ENCODE peak calls at places on chromosomes 4 and X, in seven cellular contexts. One of them, this sample, is unnamed.

GRCh38 chrX:153974003-153974725 is 1.6 kb downstream of the TMEM187 start:
- DNase-seq in fibroblast of the aortic adventitia: no peak
- DNase-seq in BJ: no peak
- DNase-seq in CD4-positive, alpha-beta T cell: no peak
- DNase-seq in OCI-LY7: peak; percentile 17
- DNase-seq in dorsolateral prefrontal cortex: no peak
- DNase-seq in body of pancreas: peak; percentile 42
- DNase-seq in this sample: no peak

GRCh38 chrX:74534569-74535038 is 79.8 kb downstream of the RLIM start:
- DNase-seq in fibroblast of the aortic adventitia: peak; percentile 31
- DNase-seq in dorsolateral prefrontal cortex: no peak
- DNase-seq in body of pancreas: no peak
- DNase-seq in CD4-positive, alpha-beta T cell: no peak
- DNase-seq in BJ: peak; percentile 11
- DNase-seq in OCI-LY7: no peak
- DNase-seq in this sample: no peak

GRCh38 chrX:7054219-7055206 is 93.0 kb upstream of the STS start:
- DNase-seq in fibroblast of the aortic adventitia: no peak
- DNase-seq in CD4-positive, alpha-beta T cell: no peak
- DNase-seq in OCI-LY7: no peak
- DNase-seq in body of pancreas: no peak
- DNase-seq in BJ: no peak
- DNase-seq in dorsolateral prefrontal cortex: no peak
- DNase-seq in this sample: no peak

GRCh38 chr4:118757761-118758213 is 72.6 kb downstream of the METTL14 start:
- DNase-seq in body of pancreas: no peak
- DNase-seq in fibroblast of the aortic adventitia: peak; percentile 82
- DNase-seq in OCI-LY7: no peak
- DNase-seq in CD4-positive, alpha-beta T cell: no peak
- DNase-seq in dorsolateral prefrontal cortex: no peak
- DNase-seq in BJ: peak; percentile 43
- DNase-seq in this sample: no peak

GRCh38 chr4:37604464-37604863 is 81.7 kb downstream of the RELL1 start:
- DNase-seq in fibroblast of the aortic adventitia: peak; percentile 45
- DNase-seq in BJ: no peak
- DNase-seq in body of pancreas: no peak
- DNase-seq in dorsolateral prefrontal cortex: no peak
- DNase-seq in OCI-LY7: no peak
- DNase-seq in CD4-positive, alpha-beta T cell: no peak
- DNase-seq in this sample: no peak

GRCh38 chr4:152738812-152739211 is 40.7 kb downstream of the TIGD4 start:
- DNase-seq in BJ: no peak
- DNase-seq in fibroblast of the aortic adventitia: peak; percentile 16
- DNase-seq in dorsolateral prefrontal cortex: no peak
- DNase-seq in CD4-positive, alpha-beta T cell: no peak
- DNase-seq in body of pancreas: no peak
- DNase-seq in OCI-LY7: no peak
- DNase-seq in this sample: no peak

GRCh38 chr4:38145741-38146140 is 185.5 kb downstream of the PTTG2 start:
- DNase-seq in fibroblast of the aortic adventitia: peak; percentile 96
- DNase-seq in body of pancreas: peak; percentile 24
- DNase-seq in CD4-positive, alpha-beta T cell: no peak
- DNase-seq in OCI-LY7: no peak
- DNase-seq in BJ: no peak
- DNase-seq in dorsolateral prefrontal cortex: no peak
- DNase-seq in this sample: no peak

GRCh38 chrX:142001934-142002333 is 98.2 kb downstream of the MAGEC1 start:
- DNase-seq in dorsolateral prefrontal cortex: no peak
- DNase-seq in CD4-positive, alpha-beta T cell: no peak
- DNase-seq in body of pancreas: no peak
- DNase-seq in OCI-LY7: no peak
- DNase-seq in BJ: no peak
- DNase-seq in fibroblast of the aortic adventitia: no peak
- DNase-seq in this sample: no peak

GRCh38 chrX:107448625-107449468 is 605 bp upstream of the FRMPD3 start:
- DNase-seq in OCI-LY7: peak; percentile 70
- DNase-seq in BJ: no peak
- DNase-seq in CD4-positive, alpha-beta T cell: no peak
- DNase-seq in fibroblast of the aortic adventitia: no peak
- DNase-seq in body of pancreas: no peak
- DNase-seq in dorsolateral prefrontal cortex: peak; percentile 6
- DNase-seq in this sample: no peak

GRCh38 chrX:30561191-30561590 is 16.4 kb downstream of the TASL start:
- DNase-seq in OCI-LY7: no peak
- DNase-seq in body of pancreas: no peak
- DNase-seq in fibroblast of the aortic adventitia: no peak
- DNase-seq in BJ: no peak
- DNase-seq in CD4-positive, alpha-beta T cell: no peak
- DNase-seq in dorsolateral prefrontal cortex: no peak
- DNase-seq in this sample: no peak

GRCh38 chr4:73586040-73586439 is 34.2 kb downstream of the RASSF6 start:
- DNase-seq in CD4-positive, alpha-beta T cell: no peak
- DNase-seq in dorsolateral prefrontal cortex: no peak
- DNase-seq in body of pancreas: no peak
- DNase-seq in OCI-LY7: no peak
- DNase-seq in BJ: no peak
- DNase-seq in fibroblast of the aortic adventitia: no peak
- DNase-seq in this sample: no peak

GRCh38 chr4:8019396-8020365 is 80.0 kb upstream of the AFAP1 start:
- DNase-seq in CD4-positive, alpha-beta T cell: no peak
- DNase-seq in body of pancreas: no peak
- DNase-seq in BJ: no peak
- DNase-seq in OCI-LY7: no peak
- DNase-seq in fibroblast of the aortic adventitia: no peak
- DNase-seq in dorsolateral prefrontal cortex: no peak
- DNase-seq in this sample: no peak

GRCh38 chrX:150256297-150256650 is 106.8 kb upstream of the MAMLD1 start:
- DNase-seq in fibroblast of the aortic adventitia: no peak
- DNase-seq in BJ: no peak
- DNase-seq in CD4-positive, alpha-beta T cell: no peak
- DNase-seq in OCI-LY7: no peak
- DNase-seq in body of pancreas: no peak
- DNase-seq in dorsolateral prefrontal cortex: no peak
- DNase-seq in this sample: no peak

GRCh38 chr4:139710073-139710472 is 44.5 kb downstream of the MGST2 start:
- DNase-seq in body of pancreas: no peak
- DNase-seq in CD4-positive, alpha-beta T cell: no peak
- DNase-seq in fibroblast of the aortic adventitia: no peak
- DNase-seq in dorsolateral prefrontal cortex: no peak
- DNase-seq in OCI-LY7: no peak
- DNase-seq in BJ: no peak
- DNase-seq in this sample: no peak

GRCh38 chrX:47587091-47587891 is 5.1 kb downstream of the TIMP1 start:
- DNase-seq in fibroblast of the aortic adventitia: no peak
- DNase-seq in body of pancreas: no peak
- DNase-seq in dorsolateral prefrontal cortex: no peak
- DNase-seq in OCI-LY7: no peak
- DNase-seq in BJ: no peak
- DNase-seq in CD4-positive, alpha-beta T cell: no peak
- DNase-seq in this sample: peak; percentile 23

GRCh38 chr4:176902710-176903323 is 110.1 kb upstream of the VEGFC start:
- DNase-seq in OCI-LY7: no peak
- DNase-seq in BJ: peak; percentile 85
- DNase-seq in body of pancreas: no peak
- DNase-seq in dorsolateral prefrontal cortex: no peak
- DNase-seq in fibroblast of the aortic adventitia: peak; percentile 62
- DNase-seq in CD4-positive, alpha-beta T cell: no peak
- DNase-seq in this sample: no peak

GRCh38 chrX:95509474-95509873 is 1175.2 kb upstream of the DIAPH2 start:
- DNase-seq in OCI-LY7: no peak
- DNase-seq in CD4-positive, alpha-beta T cell: no peak
- DNase-seq in dorsolateral prefrontal cortex: no peak
- DNase-seq in BJ: no peak
- DNase-seq in body of pancreas: no peak
- DNase-seq in fibroblast of the aortic adventitia: no peak
- DNase-seq in this sample: no peak

GRCh38 chrX:95505721-95506120 is 1178.9 kb upstream of the DIAPH2 start:
- DNase-seq in fibroblast of the aortic adventitia: no peak
- DNase-seq in OCI-LY7: no peak
- DNase-seq in BJ: no peak
- DNase-seq in dorsolateral prefrontal cortex: no peak
- DNase-seq in CD4-positive, alpha-beta T cell: no peak
- DNase-seq in body of pancreas: no peak
- DNase-seq in this sample: no peak
- TF ChIP-seq CTCF in fibroblast of the aortic adventitia: no peak
- TF ChIP-seq CTCF in OCI-LY7: no peak
- TF ChIP-seq CTCF in BJ: no peak
- TF ChIP-seq CTCF in dorsolateral prefrontal cortex: no peak
- TF ChIP-seq CTCF in CD4-positive, alpha-beta T cell: no peak
- TF ChIP-seq CTCF in body of pancreas: no peak
- TF ChIP-seq CTCF in this sample: no peak

DNA sequence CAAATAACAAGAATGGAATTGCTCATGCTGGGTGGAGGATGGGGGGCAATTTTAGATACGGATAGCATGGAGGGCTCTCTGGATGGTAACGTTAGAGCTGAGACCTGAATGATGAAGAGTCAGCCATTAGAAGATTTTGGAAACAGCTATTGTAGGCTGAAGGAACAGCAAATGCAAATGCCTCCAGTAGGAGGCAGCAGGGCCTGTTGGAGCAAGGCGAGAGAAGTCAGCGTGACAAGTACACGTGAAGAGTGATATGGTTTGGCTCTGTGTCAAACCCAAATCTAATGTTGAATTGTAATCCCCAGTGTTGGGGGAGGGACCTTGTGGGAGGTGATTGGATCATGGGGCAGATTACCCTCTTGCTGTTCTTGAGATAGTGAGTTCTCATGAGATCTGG is 59.3 kb upstream of the SOD3 start:
- DNase-seq in body of pancreas: no peak
- DNase-seq in OCI-LY7: no peak
- DNase-seq in dorsolateral prefrontal cortex: no peak
- DNase-seq in fibroblast of the aortic adventitia: no peak
- DNase-seq in CD4-positive, alpha-beta T cell: no peak
- DNase-seq in BJ: no peak
- DNase-seq in this sample: no peak
- TF ChIP-seq CTCF in body of pancreas: peak; percentile 23
- TF ChIP-seq CTCF in OCI-LY7: no peak
- TF ChIP-seq CTCF in dorsolateral prefrontal cortex: no peak
- TF ChIP-seq CTCF in fibroblast of the aortic adventitia: peak; percentile 22
- TF ChIP-seq CTCF in CD4-positive, alpha-beta T cell: no peak
- TF ChIP-seq CTCF in BJ: peak; percentile 50
- TF ChIP-seq CTCF in this sample: peak; percentile 70

GRCh38 chr4:185210102-185210981 is 944 bp downstream of the SNX25 start:
- DNase-seq in CD4-positive, alpha-beta T cell: peak; percentile 27
- DNase-seq in fibroblast of the aortic adventitia: peak; percentile 64
- DNase-seq in OCI-LY7: peak; percentile 68
- DNase-seq in body of pancreas: peak; percentile 65
- DNase-seq in BJ: no peak
- DNase-seq in dorsolateral prefrontal cortex: peak; percentile 54
- DNase-seq in this sample: no peak

GRCh38 chr4:185212566-185212965 is 3.2 kb downstream of the SNX25 start:
- DNase-seq in dorsolateral prefrontal cortex: no peak
- DNase-seq in body of pancreas: no peak
- DNase-seq in OCI-LY7: no peak
- DNase-seq in BJ: no peak
- DNase-seq in CD4-positive, alpha-beta T cell: no peak
- DNase-seq in fibroblast of the aortic adventitia: no peak
- DNase-seq in this sample: no peak

GRCh38 chr4:185211641-185212040 is 2.2 kb downstream of the SNX25 start:
- DNase-seq in OCI-LY7: no peak
- DNase-seq in BJ: no peak
- DNase-seq in dorsolateral prefrontal cortex: no peak
- DNase-seq in body of pancreas: no peak
- DNase-seq in CD4-positive, alpha-beta T cell: no peak
- DNase-seq in fibroblast of the aortic adventitia: no peak
- DNase-seq in this sample: no peak

GRCh38 chr4:185211035-185211434 is 1.6 kb downstream of the SNX25 start:
- DNase-seq in OCI-LY7: peak; percentile 33
- DNase-seq in CD4-positive, alpha-beta T cell: no peak
- DNase-seq in BJ: no peak
- DNase-seq in body of pancreas: no peak
- DNase-seq in fibroblast of the aortic adventitia: peak; percentile 42
- DNase-seq in dorsolateral prefrontal cortex: no peak
- DNase-seq in this sample: no peak

DNA sequence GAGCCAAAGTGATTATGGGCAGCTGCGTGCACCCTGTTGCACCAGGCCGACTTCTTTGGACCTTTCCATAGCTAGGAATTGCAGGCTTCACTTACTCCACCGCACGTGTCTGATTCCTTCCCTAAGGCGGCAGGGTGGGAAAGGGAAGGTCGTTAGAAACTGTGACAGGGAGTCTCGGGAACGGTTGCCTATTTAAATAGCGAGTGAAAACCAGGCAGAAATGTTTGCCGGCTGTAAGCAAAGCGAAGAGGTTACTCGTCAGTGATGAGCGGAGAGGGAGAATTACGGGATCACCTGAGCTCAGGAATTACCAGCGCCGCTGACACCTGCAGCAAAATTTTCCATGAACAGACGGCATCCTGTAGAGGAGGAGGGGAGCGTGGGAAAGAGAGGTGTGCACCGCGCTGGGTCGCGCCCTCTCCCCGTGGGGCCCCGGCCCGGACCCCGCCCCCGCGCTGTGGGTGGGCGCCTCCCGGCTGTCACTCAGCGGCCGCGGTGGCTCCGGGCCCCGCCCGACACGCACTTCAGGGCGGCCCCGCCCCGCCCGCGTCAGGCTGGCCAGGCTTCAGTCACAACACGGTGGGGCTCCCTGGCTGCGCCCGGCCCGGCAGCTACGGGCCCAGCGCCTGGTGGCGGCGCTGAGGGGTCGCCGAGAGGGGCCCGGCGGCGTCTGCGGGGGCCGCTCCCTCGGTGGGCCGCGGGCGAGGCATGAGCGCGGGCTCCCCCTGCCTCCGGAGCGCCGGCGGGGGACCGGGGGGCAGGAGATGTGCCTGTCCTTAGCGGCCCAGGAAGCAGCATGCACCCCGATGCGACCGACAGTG is at the start of gene SNX25:
- DNase-seq in OCI-LY7: peak; percentile 91
- DNase-seq in CD4-positive, alpha-beta T cell: peak; percentile 72
- DNase-seq in BJ: no peak
- DNase-seq in dorsolateral prefrontal cortex: peak; percentile 89
- DNase-seq in fibroblast of the aortic adventitia: peak; percentile 54
- DNase-seq in body of pancreas: peak; percentile 94
- DNase-seq in this sample: no peak
- TF ChIP-seq CTCF in OCI-LY7: peak; percentile 33
- TF ChIP-seq CTCF in CD4-positive, alpha-beta T cell: no peak
- TF ChIP-seq CTCF in BJ: no peak
- TF ChIP-seq CTCF in dorsolateral prefrontal cortex: no peak
- TF ChIP-seq CTCF in fibroblast of the aortic adventitia: no peak
- TF ChIP-seq CTCF in body of pancreas: no peak
- TF ChIP-seq CTCF in this sample: no peak

GRCh38 chr4:69881173-69881773 is 21.3 kb upstream of the SULT1E1 start:
- DNase-seq in BJ: no peak
- DNase-seq in OCI-LY7: peak; percentile 33
- DNase-seq in CD4-positive, alpha-beta T cell: peak; percentile 5
- DNase-seq in dorsolateral prefrontal cortex: peak; percentile 6
- DNase-seq in fibroblast of the aortic adventitia: peak; percentile 78
- DNase-seq in body of pancreas: peak; percentile 61
- DNase-seq in this sample: no peak
- TF ChIP-seq CTCF in BJ: peak; percentile 63
- TF ChIP-seq CTCF in OCI-LY7: peak; percentile 81
- TF ChIP-seq CTCF in CD4-positive, alpha-beta T cell: peak; percentile 84
- TF ChIP-seq CTCF in dorsolateral prefrontal cortex: peak; percentile 71
- TF ChIP-seq CTCF in fibroblast of the aortic adventitia: peak; percentile 93
- TF ChIP-seq CTCF in body of pancreas: peak; percentile 90
- TF ChIP-seq CTCF in this sample: peak; percentile 97